ENCODE peak calls at places on chromosome 7, in five cellular contexts. A, V, K, N and L are unnamed samples.

GRCh38 chr7:39954694-39955093 is 4.6 kb downstream of the CDK13 start:
- DNase-seq in A (no peak), V (no peak), K (no peak), N (no peak), L (no peak)

GRCh38 chr7:138259675-138260074 is 183.4 kb downstream of the AKR1D1 start:
- DNase-seq in A (no peak), V (no peak), K (no peak), N (no peak), L (no peak)

GRCh38 chr7:4270268-4270667 is 411.8 kb upstream of the FOXK1 start:
- DNase-seq in A (no peak), V (no peak), K (no peak), N (no peak), L (no peak)

GRCh38 chr7:152925412-152926147 is 166.0 kb downstream of the ACTR3B start:
- DNase-seq in A (no peak), V (no peak), K (no peak), N (no peak), L (no peak)

GRCh38 chr7:25982684-25983083 is 169.3 kb upstream of the NFE2L3 start:
- DNase-seq in A (no peak), V (no peak), K (no peak), N (no peak), L (no peak)

GRCh38 chr7:17075601-17076000 is 193.8 kb upstream of the AGR3 start:
- DNase-seq in A (peak), V (no peak), K (no peak), N (no peak), L (no peak)

GRCh38 chr7:73828107-73828803 is 2.5 kb upstream of the CLDN4 start:
- DNase-seq in A (peak), V (no peak), K (no peak), N (no peak), L (no peak)

GRCh38 chr7:111960909-111961440 is 245.2 kb downstream of the DOCK4 start:
- DNase-seq in A (no peak), V (no peak), K (no peak), N (no peak), L (no peak)

GRCh38 chr7:125599387-125599786 is 669.8 kb upstream of the POT1 start:
- DNase-seq in A (peak), V (no peak), K (no peak), N (no peak), L (no peak)

GRCh38 chr7:32900415-32900814 is 8.9 kb upstream of the KBTBD2 start:
- DNase-seq in A (no peak), V (no peak), K (no peak), N (no peak), L (no peak)

DNA sequence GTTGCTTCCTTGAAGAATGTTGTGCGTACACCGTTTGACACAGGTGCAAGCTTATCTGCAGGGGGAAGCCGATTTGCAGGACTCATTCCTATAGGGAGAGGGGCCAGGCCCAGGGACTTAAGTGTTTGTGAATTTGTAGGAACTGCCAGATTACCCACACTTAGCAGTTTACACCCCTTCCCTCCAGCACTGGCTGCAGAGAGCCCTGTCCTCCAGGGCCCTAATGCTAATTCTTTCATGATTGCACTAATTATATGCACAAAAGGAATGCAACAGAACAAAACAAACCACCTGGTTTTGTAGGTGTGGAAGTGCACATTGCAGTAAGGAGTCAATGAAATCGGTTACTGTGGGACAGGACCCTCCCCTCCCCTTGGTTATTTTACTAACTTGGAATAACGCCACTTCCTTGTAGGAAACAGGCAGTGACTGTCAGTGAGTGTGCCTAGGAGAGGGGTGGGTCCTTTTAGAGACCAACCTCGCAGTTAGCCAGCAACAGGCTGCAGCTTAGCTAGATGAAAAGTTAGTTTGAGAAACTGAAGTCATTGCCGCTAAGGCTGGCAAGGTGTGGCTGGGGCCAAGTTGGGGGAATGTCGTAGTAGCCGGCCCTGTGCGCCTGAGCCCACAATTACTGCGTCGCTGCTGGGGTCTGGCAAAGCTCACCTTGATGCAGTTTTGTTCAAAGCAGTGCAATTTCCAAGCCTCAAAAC is 60.6 kb downstream of the CUX1 start:
- DNase-seq in A (no peak), V (no peak), K (no peak), N (no peak), L (no peak)
- H3K27ac ChIP-seq in A (no peak), V (no peak), K (no peak), N (no peak), L (no peak)

DNA sequence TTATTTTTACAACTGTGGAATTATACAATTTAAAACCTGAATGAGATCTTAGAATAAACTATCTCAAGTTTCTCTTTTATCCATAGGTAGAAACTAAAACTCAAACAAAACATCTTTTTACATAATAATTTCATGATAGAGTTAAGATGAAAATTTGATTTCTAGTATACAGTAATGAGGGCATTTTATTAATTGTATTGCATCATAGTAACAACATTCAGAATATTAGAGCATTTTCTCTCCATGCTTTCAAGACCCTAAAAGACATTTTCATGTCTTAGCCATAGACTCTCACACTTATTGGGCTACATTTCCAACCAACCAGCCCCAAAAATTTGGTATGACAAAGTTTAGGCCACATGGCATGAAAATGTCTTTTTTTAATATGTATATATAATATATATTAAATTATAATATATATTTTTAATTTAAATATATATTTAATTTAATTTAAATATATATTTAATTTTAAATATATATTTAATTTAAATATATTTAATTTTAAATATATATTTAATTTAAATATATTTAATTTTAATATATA is 195.7 kb upstream of the STEAP1 start:
- DNase-seq in A (no peak), V (no peak), K (no peak), N (no peak), L (no peak)
- H3K27ac ChIP-seq in A (no peak), V (no peak), K (no peak), N (no peak), L (no peak)

GRCh38 chr7:44238116-44238695 is 37.4 kb downstream of the YKT6 start:
- DNase-seq in A (no peak), V (no peak), K (no peak), N (no peak), L (no peak)
- H3K27ac ChIP-seq in A (no peak), V (no peak), K (no peak), N (no peak), L (no peak)

DNA sequence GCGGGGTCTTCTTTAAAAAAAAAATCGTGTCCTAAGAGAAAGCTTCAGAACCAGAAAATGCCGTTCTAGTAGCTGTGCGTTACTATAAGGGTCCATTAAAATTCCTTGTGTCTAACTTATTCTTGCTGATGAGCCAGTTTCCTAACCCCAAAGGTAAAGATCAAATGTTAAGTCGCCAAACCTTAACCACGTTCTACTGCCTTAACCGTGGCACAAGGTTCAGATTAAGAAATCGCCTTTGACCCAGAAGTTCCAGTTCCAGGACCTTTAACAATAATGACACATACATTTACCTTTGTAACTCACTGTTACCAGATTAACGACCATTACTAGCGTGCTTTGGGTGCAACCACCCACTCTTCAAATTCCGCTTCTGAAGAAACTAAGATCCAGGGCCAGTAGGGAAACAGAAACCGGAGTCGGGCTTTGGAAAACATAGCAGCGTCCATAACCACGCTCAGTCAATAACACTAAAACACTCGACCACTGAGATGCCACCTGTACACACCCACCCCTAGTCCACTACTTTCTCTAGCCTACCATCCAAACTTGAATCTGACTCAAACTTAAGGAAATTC is 620 bp downstream of the BET1 start:
- DNase-seq in A (peak), V (no peak), K (no peak), N (no peak), L (no peak)
- H3K27ac ChIP-seq in A (peak), V (peak), K (peak), N (peak), L (peak)

GRCh38 chr7:1112109-1112508 is 24.2 kb downstream of the GPER1 start:
- DNase-seq in A (no peak), V (no peak), K (peak), N (peak), L (no peak)

GRCh38 chr7:1110358-1110757 is 22.4 kb downstream of the GPER1 start:
- DNase-seq in A (no peak), V (no peak), K (no peak), N (peak), L (no peak)

GRCh38 chr7:1109581-1110310 is 21.8 kb downstream of the GPER1 start:
- DNase-seq in A (no peak), V (no peak), K (no peak), N (peak), L (no peak)

GRCh38 chr7:1112625-1113547 is 25.0 kb downstream of the GPER1 start:
- DNase-seq in A (no peak), V (no peak), K (peak), N (peak), L (no peak)

GRCh38 chr7:1111156-1111555 is 23.2 kb downstream of the GPER1 start:
- DNase-seq in A (no peak), V (no peak), K (no peak), N (peak), L (no peak)
- H3K27ac ChIP-seq in A (no peak), V (no peak), K (no peak), N (no peak), L (no peak)

GRCh38 chr7:1900847-1901246 is 230.8 kb downstream of the ELFN1 start:
- DNase-seq in A (no peak), V (no peak), K (no peak), N (peak), L (no peak)

GRCh38 chr7:1899201-1899600 is 229.1 kb downstream of the ELFN1 start:
- DNase-seq in A (no peak), V (no peak), K (no peak), N (peak), L (peak)

GRCh38 chr7:1898628-1899185 is 228.6 kb downstream of the ELFN1 start:
- DNase-seq in A (no peak), V (no peak), K (no peak), N (peak), L (no peak)

GRCh38 chr7:1901431-1902210 is 231.5 kb downstream of the ELFN1 start:
- DNase-seq in A (no peak), V (no peak), K (no peak), N (peak), L (no peak)

GRCh38 chr7:1899951-1900762 is 230.1 kb downstream of the ELFN1 start:
- DNase-seq in A (no peak), V (no peak), K (no peak), N (peak), L (no peak)
- H3K27ac ChIP-seq in A (no peak), V (no peak), K (no peak), N (no peak), L (no peak)